ENCODE peak calls at places on chromosome 2, in six cellular contexts. One of them, this sample, is unnamed. For H3K4me1 and H3K27me3, the result is how much of the 10 kb centered on the place peaks cover.

GRCh38 chr2:120589782-120590608 is 145.7 kb upstream of the GLI2 start:
- DNase-seq in transverse colon: no peak
- DNase-seq in right lobe of liver: no peak
- DNase-seq in colonic mucosa: no peak
- DNase-seq in upper lobe of left lung: no peak
- DNase-seq in IMR-90: peak
- DNase-seq in this sample: no peak

GRCh38 chr2:219571311-219572236 is at the start of gene OBSL1:
- DNase-seq in transverse colon: peak
- DNase-seq in right lobe of liver: peak
- DNase-seq in colonic mucosa: peak
- DNase-seq in upper lobe of left lung: peak
- DNase-seq in IMR-90: peak
- DNase-seq in this sample: peak

GRCh38 chr2:153145470-153145869 is 333.1 kb downstream of the RPRM start:
- DNase-seq in transverse colon: no peak
- DNase-seq in right lobe of liver: no peak
- DNase-seq in colonic mucosa: no peak
- DNase-seq in upper lobe of left lung: no peak
- DNase-seq in IMR-90: no peak
- DNase-seq in this sample: no peak

GRCh38 chr2:205086689-205087088 is 541.4 kb downstream of the PARD3B start:
- DNase-seq in transverse colon: no peak
- DNase-seq in right lobe of liver: no peak
- DNase-seq in colonic mucosa: no peak
- DNase-seq in upper lobe of left lung: no peak
- DNase-seq in IMR-90: peak
- DNase-seq in this sample: no peak

GRCh38 chr2:48209214-48209885 is 303.1 kb upstream of the FBXO11 start:
- DNase-seq in transverse colon: no peak
- DNase-seq in right lobe of liver: no peak
- DNase-seq in colonic mucosa: no peak
- DNase-seq in upper lobe of left lung: no peak
- DNase-seq in IMR-90: peak
- DNase-seq in this sample: no peak

GRCh38 chr2:47493317-47493716 is 90.4 kb downstream of the MSH2 start:
- DNase-seq in transverse colon: no peak
- DNase-seq in right lobe of liver: no peak
- DNase-seq in colonic mucosa: no peak
- DNase-seq in upper lobe of left lung: no peak
- DNase-seq in IMR-90: no peak
- DNase-seq in this sample: no peak

GRCh38 chr2:60945341-60945740 is 64.0 kb downstream of the REL start:
- DNase-seq in transverse colon: no peak
- DNase-seq in right lobe of liver: no peak
- DNase-seq in colonic mucosa: no peak
- DNase-seq in upper lobe of left lung: no peak
- DNase-seq in IMR-90: no peak
- DNase-seq in this sample: no peak

GRCh38 chr2:110903548-110903947 is 171.2 kb downstream of the ACOXL start:
- DNase-seq in transverse colon: peak
- DNase-seq in right lobe of liver: no peak
- DNase-seq in colonic mucosa: peak
- DNase-seq in upper lobe of left lung: no peak
- DNase-seq in IMR-90: no peak
- DNase-seq in this sample: no peak

GRCh38 chr2:23563673-23564617 is 179.0 kb downstream of the KLHL29 start:
- DNase-seq in transverse colon: peak
- DNase-seq in right lobe of liver: no peak
- DNase-seq in colonic mucosa: peak
- DNase-seq in upper lobe of left lung: peak
- DNase-seq in IMR-90: peak
- DNase-seq in this sample: peak

GRCh38 chr2:237253046-237253723 is 160.8 kb downstream of the COL6A3 start:
- DNase-seq in transverse colon: no peak
- DNase-seq in right lobe of liver: no peak
- DNase-seq in colonic mucosa: no peak
- DNase-seq in upper lobe of left lung: no peak
- DNase-seq in IMR-90: no peak
- DNase-seq in this sample: no peak

GRCh38 chr2:37189452-37190153 is 1.1 kb upstream of the SULT6B1 start:
- DNase-seq in transverse colon: no peak
- DNase-seq in right lobe of liver: no peak
- DNase-seq in colonic mucosa: no peak
- DNase-seq in upper lobe of left lung: no peak
- DNase-seq in IMR-90: peak
- DNase-seq in this sample: no peak

GRCh38 chr2:102129956-102130650 is 12.4 kb upstream of the IL1R1 start:
- DNase-seq in transverse colon: no peak
- DNase-seq in right lobe of liver: no peak
- DNase-seq in colonic mucosa: no peak
- DNase-seq in upper lobe of left lung: no peak
- DNase-seq in IMR-90: no peak
- DNase-seq in this sample: no peak

GRCh38 chr2:70641263-70641784 is 87.7 kb upstream of the TGFA start:
- DNase-seq in transverse colon: no peak
- DNase-seq in right lobe of liver: no peak
- DNase-seq in colonic mucosa: no peak
- DNase-seq in upper lobe of left lung: no peak
- DNase-seq in IMR-90: peak
- DNase-seq in this sample: no peak

GRCh38 chr2:71530246-71530986 is 77.1 kb downstream of the DYSF start:
- DNase-seq in transverse colon: no peak
- DNase-seq in right lobe of liver: peak
- DNase-seq in colonic mucosa: no peak
- DNase-seq in upper lobe of left lung: no peak
- DNase-seq in IMR-90: peak
- DNase-seq in this sample: peak

GRCh38 chr2:241620419-241620769 is 16.6 kb downstream of the THAP4 start:
- DNase-seq in transverse colon: no peak
- DNase-seq in right lobe of liver: no peak
- DNase-seq in colonic mucosa: no peak
- DNase-seq in upper lobe of left lung: no peak
- DNase-seq in IMR-90: peak
- DNase-seq in this sample: no peak

GRCh38 chr2:86675611-86676015 is 44.5 kb upstream of the RMND5A start:
- DNase-seq in transverse colon: peak
- DNase-seq in right lobe of liver: peak
- DNase-seq in colonic mucosa: peak
- DNase-seq in upper lobe of left lung: no peak
- DNase-seq in IMR-90: no peak
- DNase-seq in this sample: no peak

GRCh38 chr2:131022731-131023130 is 70.5 kb downstream of the FAM168B start:
- DNase-seq in transverse colon: no peak
- DNase-seq in right lobe of liver: no peak
- DNase-seq in colonic mucosa: no peak
- DNase-seq in upper lobe of left lung: no peak
- DNase-seq in IMR-90: peak
- DNase-seq in this sample: no peak

GRCh38 chr2:53861824-53862223 is 2.1 kb upstream of the GPR75 start:
- DNase-seq in transverse colon: no peak
- DNase-seq in right lobe of liver: no peak
- DNase-seq in colonic mucosa: no peak
- DNase-seq in upper lobe of left lung: no peak
- DNase-seq in IMR-90: no peak
- DNase-seq in this sample: no peak

GRCh38 chr2:53854678-53855077 is 5.1 kb downstream of the GPR75 start:
- DNase-seq in transverse colon: no peak
- DNase-seq in right lobe of liver: no peak
- DNase-seq in colonic mucosa: no peak
- DNase-seq in upper lobe of left lung: no peak
- DNase-seq in IMR-90: peak
- DNase-seq in this sample: no peak

GRCh38 chr2:53863538-53864227 is 3.9 kb upstream of the GPR75 start:
- DNase-seq in transverse colon: no peak
- DNase-seq in right lobe of liver: no peak
- DNase-seq in colonic mucosa: no peak
- DNase-seq in upper lobe of left lung: no peak
- DNase-seq in IMR-90: no peak
- DNase-seq in this sample: no peak

GRCh38 chr2:53856272-53856671 is 3.5 kb downstream of the GPR75 start:
- DNase-seq in transverse colon: no peak
- DNase-seq in right lobe of liver: no peak
- DNase-seq in colonic mucosa: no peak
- DNase-seq in upper lobe of left lung: no peak
- DNase-seq in IMR-90: no peak
- DNase-seq in this sample: no peak

GRCh38 chr2:53859354-53860159 is at the start of gene GPR75:
- DNase-seq in transverse colon: no peak
- DNase-seq in right lobe of liver: peak
- DNase-seq in colonic mucosa: peak
- DNase-seq in upper lobe of left lung: peak
- DNase-seq in IMR-90: peak
- DNase-seq in this sample: peak
- H3K4me3 ChIP-seq in transverse colon: peak
- H3K4me3 ChIP-seq in right lobe of liver: peak
- H3K4me3 ChIP-seq in colonic mucosa: peak
- H3K4me3 ChIP-seq in upper lobe of left lung: peak
- H3K4me3 ChIP-seq in IMR-90: peak
- H3K4me3 ChIP-seq in this sample: peak

GRCh38 chr2:174610243-174610995 is 12.8 kb upstream of the WIPF1 start:
- DNase-seq in transverse colon: no peak
- DNase-seq in right lobe of liver: no peak
- DNase-seq in colonic mucosa: no peak
- DNase-seq in upper lobe of left lung: no peak
- DNase-seq in IMR-90: no peak
- DNase-seq in this sample: no peak
- H3K4me1 ChIP-seq in transverse colon: under half
- H3K4me1 ChIP-seq in right lobe of liver: under half
- H3K4me1 ChIP-seq in colonic mucosa: under half
- H3K4me1 ChIP-seq in upper lobe of left lung: under half
- H3K4me1 ChIP-seq in IMR-90: under half
- H3K4me1 ChIP-seq in this sample: under half

GRCh38 chr2:44940612-44941464 is 664 bp upstream of the SIX3 start:
- DNase-seq in transverse colon: no peak
- DNase-seq in right lobe of liver: no peak
- DNase-seq in colonic mucosa: no peak
- DNase-seq in upper lobe of left lung: peak
- DNase-seq in IMR-90: no peak
- DNase-seq in this sample: no peak

GRCh38 chr2:44943031-44943692 is 1.7 kb downstream of the SIX3 start:
- DNase-seq in transverse colon: no peak
- DNase-seq in right lobe of liver: no peak
- DNase-seq in colonic mucosa: no peak
- DNase-seq in upper lobe of left lung: peak
- DNase-seq in IMR-90: no peak
- DNase-seq in this sample: no peak

GRCh38 chr2:44940053-44940494 is 1.4 kb upstream of the SIX3 start:
- DNase-seq in transverse colon: no peak
- DNase-seq in right lobe of liver: no peak
- DNase-seq in colonic mucosa: no peak
- DNase-seq in upper lobe of left lung: no peak
- DNase-seq in IMR-90: no peak
- DNase-seq in this sample: no peak

GRCh38 chr2:44942304-44943030 is 965 bp downstream of the SIX3 start:
- DNase-seq in transverse colon: no peak
- DNase-seq in right lobe of liver: no peak
- DNase-seq in colonic mucosa: no peak
- DNase-seq in upper lobe of left lung: peak
- DNase-seq in IMR-90: no peak
- DNase-seq in this sample: no peak

DNA sequence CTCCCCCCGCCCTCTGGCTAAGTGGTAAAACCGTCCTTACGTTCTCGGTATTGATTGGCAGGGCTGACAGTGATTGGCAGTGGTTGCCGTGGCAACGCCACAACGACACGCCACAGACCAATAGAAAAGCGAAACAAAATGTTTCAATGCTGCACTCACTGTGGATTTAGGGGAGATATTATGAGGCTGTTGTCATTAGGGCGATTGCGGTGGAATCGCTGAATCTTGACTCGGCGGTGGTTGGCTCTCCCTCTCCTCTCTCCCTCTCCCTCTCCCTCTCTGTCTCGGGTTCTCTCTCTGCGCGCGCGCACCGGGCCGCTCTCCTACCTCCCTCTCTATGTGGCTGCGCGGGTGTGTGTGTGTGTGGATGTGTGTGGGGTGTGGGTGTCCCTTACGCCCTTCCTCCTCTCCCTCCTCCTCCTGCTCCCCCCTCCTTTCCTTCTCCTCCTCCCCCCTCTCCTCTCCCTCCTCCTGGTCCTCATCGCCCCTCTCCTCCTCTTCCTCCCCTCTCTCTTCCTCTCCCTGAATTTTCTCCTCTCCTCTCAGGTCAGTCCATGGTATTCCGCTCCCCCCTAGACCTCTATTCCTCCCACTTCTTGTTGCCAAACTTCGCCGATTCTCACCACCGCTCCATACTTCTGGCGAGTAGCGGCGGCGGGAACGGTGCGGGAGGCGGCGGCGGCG is at the start of gene SIX3:
- DNase-seq in transverse colon: peak
- DNase-seq in right lobe of liver: no peak
- DNase-seq in colonic mucosa: no peak
- DNase-seq in upper lobe of left lung: peak
- DNase-seq in IMR-90: no peak
- DNase-seq in this sample: no peak
- H3K27me3 ChIP-seq in transverse colon: half or more
- H3K27me3 ChIP-seq in right lobe of liver: half or more
- H3K27me3 ChIP-seq in colonic mucosa: half or more
- H3K27me3 ChIP-seq in upper lobe of left lung: half or more
- H3K27me3 ChIP-seq in IMR-90: half or more
- H3K27me3 ChIP-seq in this sample: under half

DNA sequence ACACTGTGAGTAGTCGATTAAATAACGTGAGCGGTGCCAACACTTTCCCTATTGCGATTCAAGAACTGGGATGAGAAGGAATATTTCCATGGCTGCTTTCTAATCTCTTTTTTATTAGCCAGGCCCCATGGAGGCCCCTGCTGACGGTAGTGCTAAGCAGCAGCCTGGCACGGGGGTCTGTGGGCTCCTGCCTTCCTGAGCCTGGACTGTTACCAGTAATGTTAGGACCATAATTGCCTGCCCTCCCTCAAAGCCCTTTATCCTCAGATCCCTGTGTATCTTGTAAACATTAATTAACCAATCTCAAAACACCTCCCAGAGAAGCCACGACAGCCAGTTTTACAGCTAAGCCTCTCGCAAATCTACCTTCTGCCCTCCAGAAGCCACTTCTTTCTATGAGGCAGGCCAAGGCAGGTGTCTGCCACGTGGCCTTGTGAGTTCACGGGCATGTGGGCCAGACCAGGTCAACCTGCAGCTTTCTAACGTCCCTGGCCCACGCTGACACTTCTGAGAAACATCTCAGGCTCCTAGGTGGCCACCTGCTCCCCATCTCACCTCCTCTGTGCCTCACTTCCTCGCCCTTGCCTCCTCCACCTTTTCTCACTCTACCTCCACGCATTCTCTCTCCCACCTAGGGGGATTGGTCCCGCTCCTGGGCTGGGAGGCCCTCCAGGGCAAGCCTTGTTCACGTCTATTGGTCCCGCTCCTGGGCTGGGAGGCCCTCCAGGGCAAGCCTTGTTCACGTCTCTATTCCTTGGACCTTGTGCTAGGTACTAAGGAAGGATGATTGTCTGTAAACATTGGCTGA is 64.4 kb downstream of the EDAR start:
- DNase-seq in transverse colon: no peak
- DNase-seq in right lobe of liver: no peak
- DNase-seq in colonic mucosa: no peak
- DNase-seq in upper lobe of left lung: no peak
- DNase-seq in IMR-90: no peak
- DNase-seq in this sample: peak
- H3K4me3 ChIP-seq in transverse colon: no peak
- H3K4me3 ChIP-seq in right lobe of liver: no peak
- H3K4me3 ChIP-seq in colonic mucosa: no peak
- H3K4me3 ChIP-seq in upper lobe of left lung: no peak
- H3K4me3 ChIP-seq in IMR-90: no peak
- H3K4me3 ChIP-seq in this sample: no peak

This sample was measured in aorta.